ENCODE peak calls at places on chromosomes 12 and 14, in ten cellular contexts. One of them, this sample, is unnamed.
A peak's percentile ranks its signal among the peaks of the same experiment; 100 is the strongest.

GRCh38 chr12:70664463-70664862 is 27.2 kb upstream of the PTPRB start:
- DNase-seq in activated naive CD4-positive, alpha-beta T cell treated with Interleukin-2 at 50 U/mL for 16 hours: no peak
- DNase-seq in NCI-H2081: peak; percentile 94
- DNase-seq in stimulated activated CD4-positive, alpha-beta T cell treated with anti-CD3 and anti-CD28 coated beads, Interleukin-1b, Interleukin-23, amount 100 ng/mL, for 1 hour: no peak
- DNase-seq in H9: peak; percentile 45
- DNase-seq in NB4: no peak
- DNase-seq in mucosa of descending colon: no peak
- DNase-seq in MV-4-11: no peak
- DNase-seq in KBM-7: no peak
- DNase-seq in cardiac fibroblast: peak; percentile 8
- DNase-seq in this sample: no peak

GRCh38 chr12:1466481-1467260 is 127.7 kb downstream of the FBXL14 start:
- DNase-seq in activated naive CD4-positive, alpha-beta T cell treated with Interleukin-2 at 50 U/mL for 16 hours: no peak
- DNase-seq in NCI-H2081: no peak
- DNase-seq in stimulated activated CD4-positive, alpha-beta T cell treated with anti-CD3 and anti-CD28 coated beads, Interleukin-1b, Interleukin-23, amount 100 ng/mL, for 1 hour: no peak
- DNase-seq in H9: no peak
- DNase-seq in NB4: no peak
- DNase-seq in mucosa of descending colon: no peak
- DNase-seq in MV-4-11: no peak
- DNase-seq in KBM-7: no peak
- DNase-seq in cardiac fibroblast: no peak
- DNase-seq in this sample: no peak

GRCh38 chr12:68349921-68350606 is 17.9 kb upstream of the MDM1 start:
- DNase-seq in activated naive CD4-positive, alpha-beta T cell treated with Interleukin-2 at 50 U/mL for 16 hours: no peak
- DNase-seq in NCI-H2081: peak; percentile 90
- DNase-seq in stimulated activated CD4-positive, alpha-beta T cell treated with anti-CD3 and anti-CD28 coated beads, Interleukin-1b, Interleukin-23, amount 100 ng/mL, for 1 hour: no peak
- DNase-seq in H9: no peak
- DNase-seq in NB4: no peak
- DNase-seq in mucosa of descending colon: no peak
- DNase-seq in MV-4-11: no peak
- DNase-seq in KBM-7: no peak
- DNase-seq in cardiac fibroblast: no peak
- DNase-seq in this sample: peak; percentile 67

GRCh38 chr12:109735825-109736551 is 22.4 kb downstream of the FAM222A start:
- DNase-seq in activated naive CD4-positive, alpha-beta T cell treated with Interleukin-2 at 50 U/mL for 16 hours: no peak
- DNase-seq in NCI-H2081: no peak
- DNase-seq in stimulated activated CD4-positive, alpha-beta T cell treated with anti-CD3 and anti-CD28 coated beads, Interleukin-1b, Interleukin-23, amount 100 ng/mL, for 1 hour: no peak
- DNase-seq in H9: peak; percentile 25
- DNase-seq in NB4: no peak
- DNase-seq in mucosa of descending colon: peak; percentile 17
- DNase-seq in MV-4-11: no peak
- DNase-seq in KBM-7: no peak
- DNase-seq in cardiac fibroblast: no peak
- DNase-seq in this sample: no peak

GRCh38 chr12:128864516-128865186 is 11.4 kb downstream of the GLT1D1 start:
- DNase-seq in activated naive CD4-positive, alpha-beta T cell treated with Interleukin-2 at 50 U/mL for 16 hours: no peak
- DNase-seq in NCI-H2081: no peak
- DNase-seq in stimulated activated CD4-positive, alpha-beta T cell treated with anti-CD3 and anti-CD28 coated beads, Interleukin-1b, Interleukin-23, amount 100 ng/mL, for 1 hour: no peak
- DNase-seq in H9: no peak
- DNase-seq in NB4: no peak
- DNase-seq in mucosa of descending colon: no peak
- DNase-seq in MV-4-11: no peak
- DNase-seq in KBM-7: no peak
- DNase-seq in cardiac fibroblast: no peak
- DNase-seq in this sample: no peak

GRCh38 chr14:59511916-59512530 is 27.7 kb downstream of the JKAMP start:
- DNase-seq in activated naive CD4-positive, alpha-beta T cell treated with Interleukin-2 at 50 U/mL for 16 hours: no peak
- DNase-seq in NCI-H2081: peak; percentile 52
- DNase-seq in stimulated activated CD4-positive, alpha-beta T cell treated with anti-CD3 and anti-CD28 coated beads, Interleukin-1b, Interleukin-23, amount 100 ng/mL, for 1 hour: no peak
- DNase-seq in H9: peak; percentile 71
- DNase-seq in NB4: peak; percentile 7
- DNase-seq in mucosa of descending colon: no peak
- DNase-seq in MV-4-11: no peak
- DNase-seq in KBM-7: peak; percentile 32
- DNase-seq in cardiac fibroblast: peak; percentile 6
- DNase-seq in this sample: peak; percentile 9

GRCh38 chr14:33451211-33451610 is 499.7 kb downstream of the EGLN3 start:
- DNase-seq in activated naive CD4-positive, alpha-beta T cell treated with Interleukin-2 at 50 U/mL for 16 hours: no peak
- DNase-seq in NCI-H2081: no peak
- DNase-seq in stimulated activated CD4-positive, alpha-beta T cell treated with anti-CD3 and anti-CD28 coated beads, Interleukin-1b, Interleukin-23, amount 100 ng/mL, for 1 hour: no peak
- DNase-seq in H9: no peak
- DNase-seq in NB4: no peak
- DNase-seq in mucosa of descending colon: no peak
- DNase-seq in MV-4-11: no peak
- DNase-seq in KBM-7: no peak
- DNase-seq in cardiac fibroblast: no peak
- DNase-seq in this sample: no peak

GRCh38 chr12:113070117-113070906 is 13.8 kb downstream of the DTX1 start:
- DNase-seq in activated naive CD4-positive, alpha-beta T cell treated with Interleukin-2 at 50 U/mL for 16 hours: peak; percentile 21
- DNase-seq in NCI-H2081: no peak
- DNase-seq in stimulated activated CD4-positive, alpha-beta T cell treated with anti-CD3 and anti-CD28 coated beads, Interleukin-1b, Interleukin-23, amount 100 ng/mL, for 1 hour: no peak
- DNase-seq in H9: no peak
- DNase-seq in NB4: peak; percentile 93
- DNase-seq in mucosa of descending colon: peak; percentile 78
- DNase-seq in MV-4-11: peak; percentile 27
- DNase-seq in KBM-7: peak; percentile 47
- DNase-seq in cardiac fibroblast: no peak
- DNase-seq in this sample: no peak

GRCh38 chr12:57166971-57167371 is 19.6 kb upstream of the LRP1-AS start:
- DNase-seq in activated naive CD4-positive, alpha-beta T cell treated with Interleukin-2 at 50 U/mL for 16 hours: peak; percentile 45
- DNase-seq in NCI-H2081: no peak
- DNase-seq in stimulated activated CD4-positive, alpha-beta T cell treated with anti-CD3 and anti-CD28 coated beads, Interleukin-1b, Interleukin-23, amount 100 ng/mL, for 1 hour: peak; percentile 17
- DNase-seq in H9: no peak
- DNase-seq in NB4: no peak
- DNase-seq in mucosa of descending colon: no peak
- DNase-seq in MV-4-11: no peak
- DNase-seq in KBM-7: no peak
- DNase-seq in cardiac fibroblast: peak; percentile 92
- DNase-seq in this sample: peak; percentile 76

GRCh38 chr12:91974541-91974940 is 171.1 kb downstream of the BTG1 start:
- DNase-seq in activated naive CD4-positive, alpha-beta T cell treated with Interleukin-2 at 50 U/mL for 16 hours: no peak
- DNase-seq in NCI-H2081: no peak
- DNase-seq in stimulated activated CD4-positive, alpha-beta T cell treated with anti-CD3 and anti-CD28 coated beads, Interleukin-1b, Interleukin-23, amount 100 ng/mL, for 1 hour: no peak
- DNase-seq in H9: no peak
- DNase-seq in NB4: no peak
- DNase-seq in mucosa of descending colon: no peak
- DNase-seq in MV-4-11: no peak
- DNase-seq in KBM-7: no peak
- DNase-seq in cardiac fibroblast: no peak
- DNase-seq in this sample: no peak

GRCh38 chr12:75660107-75660530 is 148.7 kb upstream of the KRR1 start:
- DNase-seq in activated naive CD4-positive, alpha-beta T cell treated with Interleukin-2 at 50 U/mL for 16 hours: no peak
- DNase-seq in NCI-H2081: no peak
- DNase-seq in stimulated activated CD4-positive, alpha-beta T cell treated with anti-CD3 and anti-CD28 coated beads, Interleukin-1b, Interleukin-23, amount 100 ng/mL, for 1 hour: no peak
- DNase-seq in H9: no peak
- DNase-seq in NB4: no peak
- DNase-seq in mucosa of descending colon: no peak
- DNase-seq in MV-4-11: no peak
- DNase-seq in KBM-7: no peak
- DNase-seq in cardiac fibroblast: peak; percentile 86
- DNase-seq in this sample: peak; percentile 96

GRCh38 chr12:114481200-114481535 is 75.2 kb upstream of the TBX5 start:
- DNase-seq in activated naive CD4-positive, alpha-beta T cell treated with Interleukin-2 at 50 U/mL for 16 hours: no peak
- DNase-seq in NCI-H2081: no peak
- DNase-seq in stimulated activated CD4-positive, alpha-beta T cell treated with anti-CD3 and anti-CD28 coated beads, Interleukin-1b, Interleukin-23, amount 100 ng/mL, for 1 hour: no peak
- DNase-seq in H9: peak; percentile 41
- DNase-seq in NB4: no peak
- DNase-seq in mucosa of descending colon: no peak
- DNase-seq in MV-4-11: no peak
- DNase-seq in KBM-7: no peak
- DNase-seq in cardiac fibroblast: no peak
- DNase-seq in this sample: no peak

GRCh38 chr12:42633594-42633993 is 44.0 kb upstream of the PRICKLE1 start:
- DNase-seq in activated naive CD4-positive, alpha-beta T cell treated with Interleukin-2 at 50 U/mL for 16 hours: no peak
- DNase-seq in NCI-H2081: no peak
- DNase-seq in stimulated activated CD4-positive, alpha-beta T cell treated with anti-CD3 and anti-CD28 coated beads, Interleukin-1b, Interleukin-23, amount 100 ng/mL, for 1 hour: no peak
- DNase-seq in H9: no peak
- DNase-seq in NB4: no peak
- DNase-seq in mucosa of descending colon: no peak
- DNase-seq in MV-4-11: no peak
- DNase-seq in KBM-7: no peak
- DNase-seq in cardiac fibroblast: no peak
- DNase-seq in this sample: no peak

GRCh38 chr12:34605955-34606748 is 583.9 kb downstream of the ALG10 start:
- DNase-seq in activated naive CD4-positive, alpha-beta T cell treated with Interleukin-2 at 50 U/mL for 16 hours: no peak
- DNase-seq in NCI-H2081: no peak
- DNase-seq in stimulated activated CD4-positive, alpha-beta T cell treated with anti-CD3 and anti-CD28 coated beads, Interleukin-1b, Interleukin-23, amount 100 ng/mL, for 1 hour: no peak
- DNase-seq in H9: no peak
- DNase-seq in NB4: no peak
- DNase-seq in mucosa of descending colon: peak; percentile 27
- DNase-seq in MV-4-11: no peak
- DNase-seq in KBM-7: no peak
- DNase-seq in cardiac fibroblast: no peak
- DNase-seq in this sample: no peak